ENCODE peak calls at places on chromosome 21, in six cellular contexts. H is stimulated activated CD4-positive, alpha-beta T cell treated with anti-CD3 and anti-CD28 coated beads, Interleukin-2, amount 100 ng/mL, for 48 hours; G is activated naive CD4-positive, alpha-beta T cell treated with anti-CD3 and anti-CD28 coated beads, Interleukin-2, amount 50 U/mL, for 16 hours; N is cardiac muscle cell; D is T-helper 2 cell; Q is NCI-H2081. U is an unnamed sample.

GRCh38 chr21:43305811-43306311 is 121.1 kb downstream of the SIK1 start:
- DNase-seq in D (no peak), Q (no peak), G (no peak), H (no peak), N (no peak), U (no peak)

GRCh38 chr21:46060596-46061061 is 37.3 kb upstream of the COL6A2 start:
- DNase-seq in D (no peak), N (peak; percentile 99), G (no peak), H (no peak), Q (no peak), U (no peak)

GRCh38 chr21:29989634-29990234 is 49.9 kb upstream of the GRIK1 start:
- DNase-seq in N (no peak), D (no peak), H (no peak), Q (no peak), G (no peak), U (no peak)

GRCh38 chr21:26840206-26840605 is 5.0 kb downstream of the ADAMTS1 start:
- DNase-seq in N (peak; percentile 14), H (no peak), D (peak; percentile 37), G (no peak), Q (no peak), U (no peak)

GRCh38 chr21:27423073-27423472 is 456.2 kb upstream of the ADAMTS5 start:
- DNase-seq in N (peak; percentile 87), G (no peak), D (no peak), H (no peak), Q (no peak), U (no peak)

GRCh38 chr21:17371470-17371869 is 141.4 kb upstream of the CXADR start:
- DNase-seq in N (peak; percentile 15), D (no peak), H (no peak), G (no peak), Q (no peak), U (no peak)

GRCh38 chr21:42377951-42378340 is 11.6 kb upstream of the TFF1 start:
- DNase-seq in D (no peak), H (no peak), N (no peak), G (no peak), Q (no peak), U (no peak)

GRCh38 chr21:15788847-15789548 is 59.2 kb downstream of the USP25 start:
- DNase-seq in D (no peak), Q (no peak), N (peak; percentile 44), G (no peak), H (no peak), U (no peak)

GRCh38 chr21:25750085-25750484 is 15.3 kb downstream of the GABPA start:
- DNase-seq in H (no peak), G (no peak), N (no peak), D (peak; percentile 42), Q (peak; percentile 0), U (no peak)

GRCh38 chr21:40143822-40144525 is 276.7 kb downstream of the PCP4 start:
- DNase-seq in N (peak; percentile 44), H (peak; percentile 50), G (peak; percentile 18), D (peak; percentile 27), Q (peak; percentile 46), U (peak; percentile 47)

GRCh38 chr21:42556960-42557359 is 43.3 kb downstream of the SLC37A1 start:
- DNase-seq in G (no peak), N (no peak), H (no peak), Q (no peak), D (no peak), U (no peak)

GRCh38 chr21:44394733-44395132 is 41.3 kb downstream of the TRPM2 start:
- DNase-seq in D (no peak), N (no peak), H (no peak), G (no peak), Q (no peak), U (no peak)

GRCh38 chr21:14084701-14085100 is 126.1 kb downstream of the LIPI start:
- DNase-seq in G (no peak), N (no peak), D (no peak), Q (no peak), H (no peak), U (no peak)

GRCh38 chr21:46317710-46318463 is 5.8 kb downstream of the C21orf58 start:
- DNase-seq in N (no peak), Q (peak; percentile 89), G (no peak), H (no peak), D (no peak), U (no peak)

GRCh38 chr21:35006771-35007170 is 42.3 kb downstream of the RUNX1 start:
- DNase-seq in H (no peak), G (no peak), N (no peak), D (no peak), Q (no peak), U (no peak)

GRCh38 chr21:46116846-46117585 is 19.1 kb downstream of the COL6A2 start:
- DNase-seq in H (no peak), G (peak; percentile 7), Q (no peak), D (no peak), N (no peak), U (no peak)

GRCh38 chr21:32481875-32482408 is 69.4 kb downstream of the EVA1C start:
- DNase-seq in D (no peak), Q (no peak), N (no peak), G (no peak), H (no peak), U (no peak)

GRCh38 chr21:16309250-16309971 is 579.6 kb downstream of the USP25 start:
- DNase-seq in N (no peak), H (no peak), Q (no peak), D (no peak), G (no peak), U (peak; percentile 57)

GRCh38 chr21:45887788-45888187 is 93.8 kb upstream of the COL6A1 start:
- DNase-seq in G (no peak), Q (peak; percentile 80), N (no peak), D (no peak), H (no peak), U (no peak)

GRCh38 chr21:45551816-45552695 is 9.8 kb upstream of the SLC19A1 start:
- DNase-seq in H (no peak), D (no peak), N (no peak), G (no peak), Q (no peak), U (no peak)

GRCh38 chr21:44910229-44911065 is 10.3 kb downstream of the ITGB2 start:
- DNase-seq in N (no peak), G (no peak), D (no peak), H (no peak), Q (peak; percentile 43), U (no peak)

GRCh38 chr21:38897532-38898421 is 92.0 kb downstream of the ETS2 start:
- DNase-seq in N (no peak), H (no peak), D (no peak), Q (peak; percentile 14), G (no peak), U (no peak)

GRCh38 chr21:20443558-20444155 is 554.6 kb upstream of the NCAM2 start:
- DNase-seq in D (no peak), G (no peak), H (no peak), Q (peak; percentile 33), N (no peak), U (no peak)

GRCh38 chr21:45876381-45877159 is 105.0 kb upstream of the COL6A1 start:
- DNase-seq in N (no peak), G (peak; percentile 5), Q (no peak), H (no peak), D (no peak), U (no peak)

GRCh38 chr21:46052703-46053651 is 44.9 kb upstream of the COL6A2 start:
- DNase-seq in Q (no peak), H (peak; percentile 37), N (peak; percentile 71), D (no peak), G (peak; percentile 42), U (no peak)

U was measured in NCI-H2227 treated with DMSO at 0.1 percent for 48 hours.